ENCODE peak calls at places on chromosomes 5 and 9, in six cellular contexts. One of them, this sample, is unnamed.

GRCh38 chr9:109771084-109771483 is 8.9 kb upstream of the PALM2AKAP2 start:
- DNase-seq in kidney epithelial cell: peak; percentile 57
- DNase-seq in neural crest cell: no peak
- DNase-seq in cardiac muscle cell: peak; percentile 76
- DNase-seq in CD8-positive, alpha-beta T cell: no peak
- DNase-seq in IMR-90: peak; percentile 78
- DNase-seq in this sample: no peak

GRCh38 chr5:177089146-177089545 is 2.4 kb downstream of the FGFR4 start:
- DNase-seq in kidney epithelial cell: no peak
- DNase-seq in neural crest cell: no peak
- DNase-seq in cardiac muscle cell: peak; percentile 66
- DNase-seq in CD8-positive, alpha-beta T cell: no peak
- DNase-seq in IMR-90: no peak
- DNase-seq in this sample: no peak

GRCh38 chr9:127519301-127520166 is 68.2 kb downstream of the LRSAM1 start:
- DNase-seq in kidney epithelial cell: peak; percentile 90
- DNase-seq in neural crest cell: no peak
- DNase-seq in cardiac muscle cell: peak; percentile 98
- DNase-seq in CD8-positive, alpha-beta T cell: peak; percentile 27
- DNase-seq in IMR-90: peak; percentile 98
- DNase-seq in this sample: no peak

GRCh38 chr5:8848362-8848761 is 697.5 kb downstream of the SEMA5A start:
- DNase-seq in kidney epithelial cell: no peak
- DNase-seq in neural crest cell: no peak
- DNase-seq in cardiac muscle cell: no peak
- DNase-seq in CD8-positive, alpha-beta T cell: no peak
- DNase-seq in IMR-90: no peak
- DNase-seq in this sample: no peak

GRCh38 chr9:32502459-32502858 is 23.5 kb downstream of the RIGI start:
- DNase-seq in kidney epithelial cell: no peak
- DNase-seq in neural crest cell: no peak
- DNase-seq in cardiac muscle cell: peak; percentile 89
- DNase-seq in CD8-positive, alpha-beta T cell: no peak
- DNase-seq in IMR-90: peak; percentile 79
- DNase-seq in this sample: no peak

GRCh38 chr9:77954018-77954417 is 77.6 kb downstream of the GNAQ start:
- DNase-seq in kidney epithelial cell: no peak
- DNase-seq in neural crest cell: no peak
- DNase-seq in cardiac muscle cell: peak; percentile 32
- DNase-seq in CD8-positive, alpha-beta T cell: no peak
- DNase-seq in IMR-90: peak; percentile 60
- DNase-seq in this sample: no peak

GRCh38 chr9:88197016-88197415 is 58.7 kb upstream of the SPATA31C2 start:
- DNase-seq in kidney epithelial cell: no peak
- DNase-seq in neural crest cell: no peak
- DNase-seq in cardiac muscle cell: peak; percentile 83
- DNase-seq in CD8-positive, alpha-beta T cell: no peak
- DNase-seq in IMR-90: peak; percentile 75
- DNase-seq in this sample: no peak

GRCh38 chr5:178474562-178475184 is 115.5 kb downstream of the COL23A1 start:
- DNase-seq in kidney epithelial cell: no peak
- DNase-seq in neural crest cell: no peak
- DNase-seq in cardiac muscle cell: no peak
- DNase-seq in CD8-positive, alpha-beta T cell: no peak
- DNase-seq in IMR-90: no peak
- DNase-seq in this sample: no peak

GRCh38 chr5:133873454-133873853 is 95.0 kb downstream of the C5orf15 start:
- DNase-seq in kidney epithelial cell: no peak
- DNase-seq in neural crest cell: no peak
- DNase-seq in cardiac muscle cell: peak; percentile 44
- DNase-seq in CD8-positive, alpha-beta T cell: no peak
- DNase-seq in IMR-90: no peak
- DNase-seq in this sample: no peak

GRCh38 chr9:34579819-34580185 is 9.7 kb downstream of the CNTFR start:
- DNase-seq in kidney epithelial cell: no peak
- DNase-seq in neural crest cell: no peak
- DNase-seq in cardiac muscle cell: no peak
- DNase-seq in CD8-positive, alpha-beta T cell: no peak
- DNase-seq in IMR-90: no peak
- DNase-seq in this sample: no peak

GRCh38 chr5:111681414-111681790 is 75.6 kb downstream of the NREP start:
- DNase-seq in kidney epithelial cell: no peak
- DNase-seq in neural crest cell: no peak
- DNase-seq in cardiac muscle cell: peak; percentile 28
- DNase-seq in CD8-positive, alpha-beta T cell: no peak
- DNase-seq in IMR-90: peak; percentile 52
- DNase-seq in this sample: no peak

GRCh38 chr5:33433303-33434255 is 7.2 kb upstream of the TARS1 start:
- DNase-seq in kidney epithelial cell: no peak
- DNase-seq in neural crest cell: no peak
- DNase-seq in cardiac muscle cell: peak; percentile 30
- DNase-seq in CD8-positive, alpha-beta T cell: no peak
- DNase-seq in IMR-90: peak; percentile 68
- DNase-seq in this sample: no peak

GRCh38 chr9:23291001-23291400 is 535.0 kb downstream of the ELAVL2 start:
- DNase-seq in kidney epithelial cell: no peak
- DNase-seq in neural crest cell: no peak
- DNase-seq in cardiac muscle cell: no peak
- DNase-seq in CD8-positive, alpha-beta T cell: no peak
- DNase-seq in IMR-90: no peak
- DNase-seq in this sample: no peak

GRCh38 chr5:82100303-82101077 is 128.7 kb downstream of the ATG10 start:
- DNase-seq in kidney epithelial cell: peak; percentile 92
- DNase-seq in neural crest cell: no peak
- DNase-seq in cardiac muscle cell: no peak
- DNase-seq in CD8-positive, alpha-beta T cell: no peak
- DNase-seq in IMR-90: peak; percentile 55
- DNase-seq in this sample: no peak

GRCh38 chr9:33248606-33249005 is 8.6 kb downstream of the SPINK4 start:
- DNase-seq in kidney epithelial cell: no peak
- DNase-seq in neural crest cell: no peak
- DNase-seq in cardiac muscle cell: no peak
- DNase-seq in CD8-positive, alpha-beta T cell: no peak
- DNase-seq in IMR-90: no peak
- DNase-seq in this sample: no peak

GRCh38 chr5:132426525-132427138 is 57.1 kb downstream of the SLC22A5 start:
- DNase-seq in kidney epithelial cell: peak; percentile 89
- DNase-seq in neural crest cell: no peak
- DNase-seq in cardiac muscle cell: peak; percentile 91
- DNase-seq in CD8-positive, alpha-beta T cell: peak; percentile 61
- DNase-seq in IMR-90: peak; percentile 97
- DNase-seq in this sample: no peak

GRCh38 chr5:176183321-176184074 is 54.7 kb upstream of the SIMC1 start:
- DNase-seq in kidney epithelial cell: no peak
- DNase-seq in neural crest cell: no peak
- DNase-seq in cardiac muscle cell: no peak
- DNase-seq in CD8-positive, alpha-beta T cell: no peak
- DNase-seq in IMR-90: no peak
- DNase-seq in this sample: no peak

GRCh38 chr5:59466271-59466670 is 427.3 kb downstream of the PDE4D start:
- DNase-seq in kidney epithelial cell: no peak
- DNase-seq in neural crest cell: no peak
- DNase-seq in cardiac muscle cell: peak; percentile 34
- DNase-seq in CD8-positive, alpha-beta T cell: no peak
- DNase-seq in IMR-90: no peak
- DNase-seq in this sample: no peak

GRCh38 chr9:96379461-96379860 is 4.0 kb downstream of the SLC35D2 start:
- DNase-seq in kidney epithelial cell: no peak
- DNase-seq in neural crest cell: no peak
- DNase-seq in cardiac muscle cell: no peak
- DNase-seq in CD8-positive, alpha-beta T cell: no peak
- DNase-seq in IMR-90: peak; percentile 86
- DNase-seq in this sample: no peak

GRCh38 chr9:38467404-38467803 is 43.1 kb upstream of the IGFBPL1 start:
- DNase-seq in kidney epithelial cell: no peak
- DNase-seq in neural crest cell: no peak
- DNase-seq in cardiac muscle cell: no peak
- DNase-seq in CD8-positive, alpha-beta T cell: no peak
- DNase-seq in IMR-90: no peak
- DNase-seq in this sample: no peak

GRCh38 chr5:116289276-116289675 is 204.5 kb downstream of the COMMD10 start:
- DNase-seq in kidney epithelial cell: no peak
- DNase-seq in neural crest cell: no peak
- DNase-seq in cardiac muscle cell: no peak
- DNase-seq in CD8-positive, alpha-beta T cell: no peak
- DNase-seq in IMR-90: no peak
- DNase-seq in this sample: peak; percentile 10
- TF ChIP-seq CTCF in kidney epithelial cell: peak; percentile 14
- TF ChIP-seq CTCF in neural crest cell: peak; percentile 21
- TF ChIP-seq CTCF in cardiac muscle cell: no peak
- TF ChIP-seq CTCF in CD8-positive, alpha-beta T cell: no peak
- TF ChIP-seq CTCF in IMR-90: no peak
- TF ChIP-seq CTCF in this sample: peak; percentile 47

GRCh38 chr5:1382248-1382700 is 37.4 kb upstream of the CLPTM1L start:
- DNase-seq in kidney epithelial cell: no peak
- DNase-seq in neural crest cell: no peak
- DNase-seq in cardiac muscle cell: no peak
- DNase-seq in CD8-positive, alpha-beta T cell: no peak
- DNase-seq in IMR-90: no peak
- DNase-seq in this sample: no peak

GRCh38 chr5:1381370-1382247 is 36.7 kb upstream of the CLPTM1L start:
- DNase-seq in kidney epithelial cell: no peak
- DNase-seq in neural crest cell: no peak
- DNase-seq in cardiac muscle cell: no peak
- DNase-seq in CD8-positive, alpha-beta T cell: no peak
- DNase-seq in IMR-90: no peak
- DNase-seq in this sample: no peak

GRCh38 chr5:1378866-1379659 is 34.2 kb upstream of the CLPTM1L start:
- DNase-seq in kidney epithelial cell: no peak
- DNase-seq in neural crest cell: no peak
- DNase-seq in cardiac muscle cell: no peak
- DNase-seq in CD8-positive, alpha-beta T cell: no peak
- DNase-seq in IMR-90: no peak
- DNase-seq in this sample: no peak

GRCh38 chr5:1380910-1381309 is 36.0 kb upstream of the CLPTM1L start:
- DNase-seq in kidney epithelial cell: no peak
- DNase-seq in neural crest cell: no peak
- DNase-seq in cardiac muscle cell: no peak
- DNase-seq in CD8-positive, alpha-beta T cell: no peak
- DNase-seq in IMR-90: no peak
- DNase-seq in this sample: no peak

DNA sequence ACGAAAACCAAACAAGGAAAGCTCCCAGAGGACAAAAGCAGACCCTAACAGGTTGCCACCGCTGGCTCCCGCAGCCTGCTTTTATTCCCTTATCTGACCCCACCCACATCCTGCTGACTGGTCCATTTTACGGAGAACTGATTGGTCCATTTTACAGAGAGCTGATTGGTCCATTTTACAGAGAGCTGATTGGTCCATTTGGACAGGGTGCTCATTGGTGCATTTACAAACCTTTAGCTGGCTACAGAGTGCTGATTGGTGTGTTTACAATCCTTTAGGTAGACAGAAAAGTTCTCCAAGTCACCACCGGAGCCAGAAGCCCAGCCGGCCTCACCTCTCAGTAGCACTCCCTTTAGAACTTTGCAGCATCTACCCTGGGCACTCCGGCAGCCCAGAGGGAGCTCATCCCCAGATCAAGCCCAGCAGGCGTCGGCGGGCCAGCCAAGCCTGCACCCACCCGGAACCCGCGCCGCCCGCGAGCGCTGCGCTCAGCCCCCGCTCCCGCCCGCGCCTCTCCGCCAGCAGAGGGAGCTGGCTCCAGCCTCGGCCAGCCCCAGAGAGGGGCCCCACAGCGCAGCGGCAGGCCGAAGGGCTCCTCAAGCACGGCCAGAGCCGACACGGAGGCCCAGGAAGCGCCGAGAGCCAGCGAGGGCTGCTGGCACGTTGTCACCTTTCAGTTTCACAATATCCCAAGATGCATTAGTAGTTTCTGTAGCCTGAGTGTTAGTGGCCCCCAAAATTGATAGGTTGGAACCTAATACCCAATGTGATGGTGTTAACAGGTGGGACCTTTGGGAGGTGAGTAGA is 35.3 kb upstream of the CLPTM1L start:
- DNase-seq in kidney epithelial cell: no peak
- DNase-seq in neural crest cell: peak; percentile 60
- DNase-seq in cardiac muscle cell: peak; percentile 65
- DNase-seq in CD8-positive, alpha-beta T cell: peak; percentile 57
- DNase-seq in IMR-90: peak; percentile 4
- DNase-seq in this sample: peak; percentile 68
- TF ChIP-seq CTCF in kidney epithelial cell: peak; percentile 44
- TF ChIP-seq CTCF in neural crest cell: peak; percentile 82
- TF ChIP-seq CTCF in cardiac muscle cell: peak; percentile 73
- TF ChIP-seq CTCF in CD8-positive, alpha-beta T cell: peak; percentile 85
- TF ChIP-seq CTCF in IMR-90: peak; percentile 41
- TF ChIP-seq CTCF in this sample: peak; percentile 80

DNA sequence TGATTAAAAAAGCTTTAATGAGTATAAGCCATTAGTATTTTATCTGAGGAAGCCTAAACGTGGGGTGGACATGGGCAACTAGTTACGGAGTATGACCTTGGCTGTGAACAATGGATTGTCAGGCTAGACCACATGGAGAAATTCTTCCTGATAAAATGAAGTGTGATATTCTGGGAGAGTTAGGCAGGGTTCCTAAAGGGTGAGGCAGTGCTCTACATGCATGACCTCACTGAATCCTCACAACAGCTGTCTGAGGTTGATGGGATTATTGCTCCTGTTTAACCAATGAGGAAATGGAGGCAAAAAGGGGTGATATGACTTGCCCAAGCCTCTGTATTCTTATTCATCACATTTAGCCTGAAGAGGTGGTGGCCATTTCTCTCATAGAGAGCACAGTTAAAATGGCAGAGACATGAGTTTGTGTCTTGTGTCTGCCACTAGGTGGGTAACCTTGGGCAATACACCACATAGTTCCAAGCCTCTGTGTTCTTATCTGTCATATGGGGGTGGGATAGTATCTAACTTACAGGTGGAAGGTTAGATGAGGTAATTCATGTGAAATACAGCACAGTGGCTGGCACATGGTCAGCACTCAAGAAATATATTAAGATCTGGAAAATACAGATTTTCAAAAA is 96.1 kb upstream of the NR3C1 start:
- DNase-seq in kidney epithelial cell: no peak
- DNase-seq in neural crest cell: no peak
- DNase-seq in cardiac muscle cell: no peak
- DNase-seq in CD8-positive, alpha-beta T cell: no peak
- DNase-seq in IMR-90: no peak
- DNase-seq in this sample: no peak
- TF ChIP-seq CTCF in kidney epithelial cell: no peak
- TF ChIP-seq CTCF in neural crest cell: no peak
- TF ChIP-seq CTCF in cardiac muscle cell: no peak
- TF ChIP-seq CTCF in CD8-positive, alpha-beta T cell: no peak
- TF ChIP-seq CTCF in IMR-90: no peak
- TF ChIP-seq CTCF in this sample: no peak

GRCh38 chr5:108669493-108669892 is 78.2 kb upstream of the FER start:
- DNase-seq in kidney epithelial cell: no peak
- DNase-seq in neural crest cell: no peak
- DNase-seq in cardiac muscle cell: no peak
- DNase-seq in CD8-positive, alpha-beta T cell: no peak
- DNase-seq in IMR-90: no peak
- DNase-seq in this sample: no peak
- TF ChIP-seq CTCF in kidney epithelial cell: no peak
- TF ChIP-seq CTCF in neural crest cell: no peak
- TF ChIP-seq CTCF in cardiac muscle cell: no peak
- TF ChIP-seq CTCF in CD8-positive, alpha-beta T cell: no peak
- TF ChIP-seq CTCF in IMR-90: no peak
- TF ChIP-seq CTCF in this sample: no peak

This sample was measured in endothelial cell.